ENCODE peak calls at places on chromosome 11, in seven cellular contexts. O is HepG2, Q is GM12878, A is GM12892, N is SK-N-SH, R is K562, S is H1. H is an unnamed sample.

GRCh38 chr11:8813658-8814057 is 97.3 kb upstream of the AKIP1 start:
- DNase-seq in O (peak), Q (no peak), A (peak), N (peak), R (peak), S (peak), H (peak)

GRCh38 chr11:130465259-130465658 is 16.8 kb downstream of the ADAMTS15 start:
- DNase-seq in O (no peak), Q (no peak), A (no peak), N (no peak), R (no peak), S (no peak), H (no peak)

GRCh38 chr11:119389611-119390254 is 8.2 kb upstream of the USP2 start:
- DNase-seq in O (no peak), Q (no peak), A (no peak), N (no peak), R (peak), S (peak), H (no peak)

GRCh38 chr11:72735495-72736027 is 16.6 kb downstream of the ARAP1 start:
- DNase-seq in O (peak), Q (no peak), A (no peak), N (peak), R (peak), S (no peak), H (no peak)

GRCh38 chr11:68688881-68689280 is 4.5 kb downstream of the GAL start:
- DNase-seq in O (no peak), Q (no peak), A (no peak), N (no peak), R (no peak), S (peak), H (no peak)

GRCh38 chr11:103633819-103634590 is 402.4 kb upstream of the DDI1 start:
- DNase-seq in O (no peak), Q (no peak), A (no peak), N (no peak), R (no peak), S (no peak), H (no peak)

GRCh38 chr11:32312865-32313403 is 122.4 kb downstream of the WT1 start:
- DNase-seq in O (peak), Q (no peak), A (peak), N (peak), R (peak), S (peak), H (peak)

GRCh38 chr11:82191690-82192089 is 542.0 kb downstream of the FAM181B start:
- DNase-seq in O (no peak), Q (no peak), A (no peak), N (peak), R (no peak), S (no peak), H (no peak)

GRCh38 chr11:39741066-39741465 is 1718.4 kb downstream of the LRRC4C start:
- DNase-seq in O (no peak), Q (no peak), A (no peak), N (no peak), R (no peak), S (no peak), H (no peak)

GRCh38 chr11:73216466-73216865 is 1.6 kb upstream of the P2RY2 start:
- DNase-seq in O (no peak), Q (no peak), A (no peak), N (no peak), R (no peak), S (no peak), H (no peak)

GRCh38 chr11:47923667-47924066 is 56.7 kb upstream of the PTPRJ start:
- DNase-seq in O (no peak), Q (no peak), A (no peak), N (no peak), R (no peak), S (no peak), H (no peak)

GRCh38 chr11:102292951-102293350 is 24.3 kb upstream of the BIRC3 start:
- DNase-seq in O (no peak), Q (no peak), A (no peak), N (no peak), R (no peak), S (no peak), H (no peak)

GRCh38 chr11:2451916-2452694 is 7.3 kb downstream of the KCNQ1 start:
- DNase-seq in O (no peak), Q (no peak), A (no peak), N (peak), R (no peak), S (no peak), H (no peak)

GRCh38 chr11:78417888-78418583 is 416 bp upstream of the GAB2 start:
- DNase-seq in O (peak), Q (no peak), A (no peak), N (peak), R (peak), S (peak), H (peak)

GRCh38 chr11:10567466-10567865 is 999 bp downstream of the LYVE1 start:
- DNase-seq in O (no peak), Q (no peak), A (no peak), N (no peak), R (no peak), S (no peak), H (no peak)

GRCh38 chr11:33719587-33719986 is 16.6 kb downstream of the CD59 start:
- DNase-seq in O (no peak), Q (no peak), A (no peak), N (no peak), R (no peak), S (no peak), H (no peak)

GRCh38 chr11:70470127-70470526 is 71.8 kb downstream of the CTTN start:
- DNase-seq in O (no peak), Q (peak), A (no peak), N (no peak), R (peak), S (no peak), H (no peak)

GRCh38 chr11:93807980-93808379 is 23.9 kb downstream of the MED17 start:
- DNase-seq in O (no peak), Q (no peak), A (no peak), N (no peak), R (no peak), S (no peak), H (no peak)

GRCh38 chr11:101792814-101793213 is 122.0 kb upstream of the CEP126 start:
- DNase-seq in O (no peak), Q (no peak), A (no peak), N (no peak), R (no peak), S (no peak), H (no peak)

GRCh38 chr11:45270946-45271345 is 15.2 kb downstream of the SYT13 start:
- DNase-seq in O (peak), Q (no peak), A (no peak), N (no peak), R (no peak), S (no peak), H (no peak)

GRCh38 chr11:45796461-45796861 is 8.5 kb upstream of the SLC35C1 start:
- DNase-seq in O (no peak), Q (no peak), A (no peak), N (no peak), R (no peak), S (peak), H (no peak)

GRCh38 chr11:114291381-114291780 is 4.8 kb upstream of the NNMT start:
- DNase-seq in O (no peak), Q (no peak), A (no peak), N (no peak), R (no peak), S (no peak), H (no peak)

GRCh38 chr11:34744511-34744910 is 123.6 kb downstream of the EHF start:
- DNase-seq in O (no peak), Q (no peak), A (no peak), N (no peak), R (no peak), S (no peak), H (no peak)

GRCh38 chr11:134388590-134388989 is 23.5 kb downstream of the B3GAT1 start:
- DNase-seq in O (no peak), Q (no peak), A (no peak), N (no peak), R (no peak), S (no peak), H (no peak)

GRCh38 chr11:121105063-121105480 is 4.0 kb downstream of the TECTA start:
- DNase-seq in O (no peak), Q (no peak), A (no peak), N (no peak), R (no peak), S (no peak), H (no peak)

GRCh38 chr11:47532597-47533213 is 20.2 kb downstream of the CELF1 start:
- DNase-seq in O (no peak), Q (no peak), A (no peak), N (peak), R (peak), S (no peak), H (no peak)

GRCh38 chr11:115645631-115646271 is 141.5 kb upstream of the CADM1 start:
- DNase-seq in O (no peak), Q (no peak), A (no peak), N (peak), R (peak), S (peak), H (no peak)

GRCh38 chr11:105862736-105863367 is 159.2 kb downstream of the MSANTD4 start:
- DNase-seq in O (peak), Q (no peak), A (no peak), N (peak), R (no peak), S (no peak), H (no peak)

GRCh38 chr11:2885017-2885675 is 429 bp downstream of the CDKN1C start:
- DNase-seq in O (no peak), Q (no peak), A (no peak), N (peak), R (peak), S (no peak), H (no peak)

GRCh38 chr11:83317757-83318548 is 31.8 kb upstream of the CCDC90B start:
- DNase-seq in O (no peak), Q (no peak), A (no peak), N (no peak), R (no peak), S (no peak), H (no peak)

GRCh38 chr11:122671270-122671906 is 15.9 kb downstream of the UBASH3B start:
- DNase-seq in O (no peak), Q (no peak), A (no peak), N (no peak), R (no peak), S (no peak), H (no peak)
- TF ChIP-seq TAF1 in O (no peak), Q (no peak), A (no peak), N (no peak), R (no peak), S (no peak), H (no peak)

GRCh38 chr11:295351-296205 is 3.7 kb downstream of the IFITM5 start:
- DNase-seq in O (no peak), Q (no peak), A (no peak), N (no peak), R (no peak), S (no peak), H (no peak)
- TF ChIP-seq TAF1 in O (no peak), Q (no peak), A (no peak), N (no peak), R (no peak), S (no peak), H (no peak)

DNA sequence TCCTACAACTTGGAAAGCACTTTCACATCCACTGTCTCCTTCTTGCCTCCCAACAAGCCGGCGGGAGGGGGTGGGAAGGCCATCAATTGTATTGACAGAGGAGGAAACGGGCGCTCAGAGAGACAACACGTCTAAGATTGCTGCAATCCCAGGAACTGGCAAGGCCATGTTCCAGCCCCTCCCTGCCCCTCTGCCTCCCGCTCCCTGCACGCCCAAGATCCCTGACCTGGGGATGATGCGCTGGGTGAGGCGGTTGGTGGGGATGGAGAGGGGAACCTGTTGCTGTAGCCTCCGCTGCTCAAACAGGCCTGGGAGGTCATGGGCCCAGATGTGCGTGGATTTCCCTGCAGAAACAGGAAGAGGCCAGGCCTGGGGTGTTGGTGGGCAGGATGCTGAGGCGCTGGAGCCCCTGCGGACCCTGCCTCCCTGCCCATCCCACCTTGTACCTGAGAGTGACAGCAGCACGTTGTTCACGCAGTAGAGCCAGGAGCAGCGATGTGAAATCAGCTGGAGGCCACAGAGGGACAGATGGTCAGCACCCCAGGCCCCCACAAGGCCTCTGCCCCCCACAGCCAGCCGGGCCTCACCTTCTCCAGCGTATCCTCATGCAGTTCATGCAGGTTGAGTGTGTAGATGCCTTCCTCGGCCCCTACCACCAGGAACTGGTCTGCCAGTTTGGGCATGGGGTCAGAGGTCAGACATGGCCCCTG is 6.8 kb downstream of the MAP4K2 start:
- DNase-seq in O (no peak), Q (no peak), A (peak), N (no peak), R (no peak), S (no peak), H (no peak)
- TF ChIP-seq TAF1 in O (no peak), Q (no peak), A (no peak), N (no peak), R (no peak), S (no peak), H (no peak)

GRCh38 chr11:62548545-62549335 is 2.1 kb upstream of the AHNAK start:
- DNase-seq in O (peak), Q (no peak), A (no peak), N (no peak), R (no peak), S (no peak), H (no peak)

GRCh38 chr11:62546244-62546936 is at the start of gene AHNAK:
- DNase-seq in O (no peak), Q (no peak), A (peak), N (peak), R (peak), S (peak), H (no peak)

GRCh38 chr11:62546937-62547625 is 475 bp upstream of the AHNAK start:
- DNase-seq in O (no peak), Q (no peak), A (no peak), N (no peak), R (no peak), S (peak), H (no peak)

GRCh38 chr11:62545437-62546243 is 966 bp downstream of the AHNAK start:
- DNase-seq in O (peak), Q (no peak), A (no peak), N (peak), R (peak), S (peak), H (no peak)

DNA sequence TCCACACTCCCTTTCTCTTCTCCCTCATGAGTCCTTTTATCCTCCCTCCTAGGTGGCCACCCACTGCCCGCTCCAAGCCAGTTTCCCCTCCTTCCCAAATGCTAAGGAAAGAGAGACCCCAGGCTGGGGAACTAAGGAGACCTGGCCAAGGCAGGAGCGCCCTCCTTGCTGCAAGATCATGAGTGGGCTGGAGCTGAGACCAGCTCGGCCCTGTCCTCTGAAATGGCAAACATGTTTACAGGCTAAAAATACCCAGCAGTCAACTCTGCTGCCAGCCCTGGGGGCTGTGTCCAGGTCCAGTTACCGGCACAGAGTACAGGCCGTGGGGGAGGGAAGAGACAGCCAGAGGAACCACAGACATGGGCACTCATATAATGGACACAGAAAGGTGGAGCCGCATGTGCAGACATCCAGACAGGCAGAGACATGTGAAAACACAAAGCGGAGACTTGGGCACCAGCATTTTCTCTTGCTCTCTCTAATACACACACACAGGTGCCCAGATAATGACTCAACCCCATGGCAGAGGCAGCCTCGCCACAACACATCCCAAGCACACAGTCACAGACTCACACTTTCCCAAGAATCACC is 1.2 kb upstream of the AHNAK start:
- DNase-seq in O (peak), Q (no peak), A (no peak), N (no peak), R (no peak), S (no peak), H (no peak)
- TF ChIP-seq TAF1 in O (peak), Q (no peak), A (no peak), N (no peak), R (no peak), S (no peak), H (no peak)

DNA sequence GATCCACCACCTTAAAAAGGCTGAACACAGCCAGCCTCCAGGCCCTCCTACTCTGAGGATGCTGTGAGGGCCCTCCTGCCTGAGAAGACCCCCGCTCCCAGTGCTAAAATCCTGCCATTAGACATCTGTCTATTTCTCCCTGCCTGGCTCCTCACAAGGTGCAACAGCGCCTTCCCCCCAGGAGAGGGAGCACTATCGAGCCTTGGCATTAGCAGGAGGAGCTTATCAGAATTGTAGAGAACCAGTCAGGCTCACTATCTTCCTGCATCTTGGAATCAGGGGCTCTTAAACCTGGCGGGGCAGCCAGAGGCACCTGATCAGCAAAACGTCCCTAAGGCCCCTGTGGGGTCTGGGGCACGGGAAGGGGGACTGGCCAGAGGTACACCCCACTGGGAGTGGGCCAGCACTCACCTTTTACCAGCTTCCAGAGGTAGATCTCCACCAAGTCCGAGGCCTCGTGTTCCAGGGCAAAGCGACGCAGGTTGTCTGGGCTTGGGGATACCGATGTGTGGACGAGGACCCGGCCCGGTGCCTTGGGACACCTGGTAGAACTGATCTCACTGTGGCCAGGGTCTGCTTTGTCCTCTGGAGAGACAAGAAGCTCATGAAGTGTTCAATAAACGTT is 28.7 kb downstream of the CHRDL2 start:
- DNase-seq in O (peak), Q (no peak), A (peak), N (peak), R (peak), S (peak), H (peak)
- TF ChIP-seq TAF1 in O (no peak), Q (no peak), A (no peak), N (no peak), R (no peak), S (peak), H (no peak)

DNA sequence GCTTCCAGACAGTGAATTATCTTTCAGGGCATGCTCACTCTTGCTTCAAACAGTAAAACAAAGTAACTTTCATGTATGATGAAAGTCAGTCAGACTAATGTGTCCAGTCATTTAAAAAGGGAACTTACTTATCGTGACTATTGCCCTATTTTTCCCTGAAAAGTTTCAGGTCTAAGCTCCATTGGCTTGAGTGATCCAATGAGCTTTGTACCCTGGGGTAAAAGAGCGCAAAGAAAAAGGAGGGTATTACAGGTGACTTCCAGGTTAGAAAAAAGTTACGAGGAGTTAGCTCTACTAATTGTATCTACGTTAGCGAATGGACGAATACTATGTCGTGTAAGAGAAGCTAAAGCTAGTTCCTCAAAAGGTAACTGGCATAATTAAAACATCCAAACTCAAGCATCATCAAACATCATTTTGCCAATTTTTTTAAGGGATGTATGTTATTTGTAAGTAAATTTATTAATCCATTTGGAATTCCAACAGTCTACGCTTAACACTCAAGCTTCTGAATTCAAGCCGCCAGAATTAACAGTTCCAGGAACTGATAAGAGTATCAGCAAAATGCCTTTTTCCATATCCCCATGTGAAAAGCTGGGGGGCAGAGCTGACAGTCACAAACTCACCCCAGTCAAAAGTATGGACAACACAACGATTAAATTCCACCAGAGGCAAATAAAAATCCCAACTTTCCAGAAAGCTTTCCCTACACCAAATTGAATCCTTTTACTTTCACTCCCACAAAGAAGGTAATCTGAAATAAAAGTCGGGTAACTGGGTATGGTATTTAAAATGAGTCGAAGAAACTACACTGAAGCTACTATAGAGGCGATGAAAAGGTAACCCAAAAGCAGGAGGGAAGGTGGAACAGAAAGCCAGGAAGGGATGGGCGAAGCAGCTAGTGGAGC is 1.4 kb downstream of the PICALM start:
- DNase-seq in O (peak), Q (no peak), A (no peak), N (no peak), R (peak), S (no peak), H (no peak)
- TF ChIP-seq TAF1 in O (no peak), Q (no peak), A (no peak), N (no peak), R (no peak), S (no peak), H (no peak)

GRCh38 chr11:67030976-67031375 is 8.0 kb downstream of the SYT12 start:
- DNase-seq in O (no peak), Q (no peak), A (no peak), N (no peak), R (no peak), S (no peak), H (no peak)

GRCh38 chr11:67034350-67034749 is 11.4 kb downstream of the SYT12 start:
- DNase-seq in O (no peak), Q (no peak), A (no peak), N (no peak), R (no peak), S (no peak), H (no peak)

GRCh38 chr11:67032830-67033555 is 10.1 kb downstream of the SYT12 start:
- DNase-seq in O (no peak), Q (no peak), A (no peak), N (no peak), R (no peak), S (no peak), H (no peak)

GRCh38 chr11:67033661-67034166 is 10.8 kb downstream of the SYT12 start:
- DNase-seq in O (no peak), Q (no peak), A (no peak), N (no peak), R (no peak), S (no peak), H (no peak)

GRCh38 chr11:67031791-67032561 is 9.0 kb downstream of the SYT12 start:
- DNase-seq in O (no peak), Q (no peak), A (no peak), N (no peak), R (no peak), S (no peak), H (no peak)
- TF ChIP-seq TAF1 in O (no peak), Q (no peak), A (no peak), N (no peak), R (no peak), S (no peak), H (no peak)

GRCh38 chr11:76233196-76233921 is 27.1 kb upstream of the WNT11 start:
- DNase-seq in O (no peak), Q (no peak), A (no peak), N (no peak), R (no peak), S (no peak), H (no peak)
- TF ChIP-seq TAF1 in O (no peak), Q (no peak), A (no peak), N (no peak), R (no peak), S (no peak), H (no peak)

GRCh38 chr11:12359761-12360160 is 17.6 kb upstream of the PARVA start:
- DNase-seq in O (no peak), Q (no peak), A (no peak), N (no peak), R (no peak), S (no peak), H (no peak)
- TF ChIP-seq TAF1 in O (no peak), Q (no peak), A (no peak), N (no peak), R (no peak), S (no peak), H (no peak)

H was measured in GM12891.